ENCODE peak calls at places on chromosomes 3 and 15, in eight cellular contexts. W, L, N, Z, K, A, C and O are unnamed samples.

GRCh38 chr3:44136421-44136820 is 105.3 kb upstream of the TOPAZ1 start:
- DNase-seq in W (no peak), L (no peak), N (peak), Z (no peak), K (no peak), A (no peak), C (peak), O (no peak)

GRCh38 chr15:53534105-53534839 is 225.2 kb downstream of the WDR72 start:
- DNase-seq in W (no peak), L (no peak), N (no peak), Z (no peak), K (no peak), A (no peak), C (no peak), O (no peak)

GRCh38 chr3:64975138-64975537 is 287.3 kb upstream of the ADAMTS9 start:
- DNase-seq in W (no peak), L (no peak), N (no peak), Z (no peak), K (no peak), A (no peak), C (peak), O (no peak)

GRCh38 chr3:120160050-120160449 is 65.8 kb upstream of the GSK3B start:
- DNase-seq in W (peak), L (no peak), N (no peak), Z (no peak), K (peak), A (no peak), C (peak), O (peak)

GRCh38 chr3:65597225-65597951 is 441.3 kb downstream of the MAGI1 start:
- DNase-seq in W (no peak), L (peak), N (peak), Z (no peak), K (no peak), A (peak), C (no peak), O (no peak)

GRCh38 chr3:30253832-30254231 is 352.6 kb upstream of the TGFBR2 start:
- DNase-seq in W (no peak), L (no peak), N (no peak), Z (no peak), K (no peak), A (no peak), C (no peak), O (no peak)

GRCh38 chr3:41893977-41894376 is 67.9 kb downstream of the ULK4 start:
- DNase-seq in W (peak), L (no peak), N (peak), Z (peak), K (no peak), A (no peak), C (peak), O (no peak)

GRCh38 chr3:126469479-126469878 is 6.2 kb downstream of the ZXDC start:
- DNase-seq in W (no peak), L (no peak), N (no peak), Z (no peak), K (no peak), A (no peak), C (no peak), O (no peak)

GRCh38 chr3:52310861-52311566 is 5.1 kb upstream of the DNAH1 start:
- DNase-seq in W (no peak), L (no peak), N (no peak), Z (peak), K (no peak), A (no peak), C (peak), O (no peak)

GRCh38 chr3:113560845-113561623 is 28.7 kb downstream of the SIDT1 start:
- DNase-seq in W (no peak), L (no peak), N (peak), Z (peak), K (no peak), A (no peak), C (no peak), O (no peak)

GRCh38 chr3:36741285-36741684 is 23.1 kb downstream of the DCLK3 start:
- DNase-seq in W (no peak), L (no peak), N (no peak), Z (no peak), K (no peak), A (no peak), C (no peak), O (no peak)

GRCh38 chr3:108060331-108060730 is 30.5 kb downstream of the CD47 start:
- DNase-seq in W (no peak), L (no peak), N (no peak), Z (no peak), K (peak), A (no peak), C (no peak), O (no peak)

GRCh38 chr15:89114974-89115373 is 26.7 kb downstream of the ABHD2 start:
- DNase-seq in W (no peak), L (no peak), N (peak), Z (no peak), K (peak), A (no peak), C (peak), O (no peak)

GRCh38 chr15:73034213-73034612 is 18.1 kb upstream of the NEO1 start:
- DNase-seq in W (no peak), L (no peak), N (no peak), Z (no peak), K (no peak), A (no peak), C (no peak), O (no peak)

GRCh38 chr3:117557008-117557407 is 847.4 kb downstream of the TUSC7 start:
- DNase-seq in W (no peak), L (no peak), N (no peak), Z (no peak), K (no peak), A (no peak), C (no peak), O (no peak)

GRCh38 chr3:185900228-185900627 is 37.6 kb downstream of the TRA2B start:
- DNase-seq in W (peak), L (no peak), N (peak), Z (no peak), K (peak), A (no peak), C (peak), O (no peak)

GRCh38 chr3:108293858-108294257 is 2.5 kb upstream of the HHLA2 start:
- DNase-seq in W (no peak), L (no peak), N (no peak), Z (no peak), K (no peak), A (no peak), C (no peak), O (no peak)

GRCh38 chr15:28969511-28970085 is 83.8 kb downstream of the APBA2 start:
- DNase-seq in W (no peak), L (no peak), N (no peak), Z (no peak), K (no peak), A (no peak), C (no peak), O (no peak)

GRCh38 chr15:96444865-96445264 is 114.4 kb downstream of the NR2F2 start:
- DNase-seq in W (no peak), L (no peak), N (no peak), Z (no peak), K (no peak), A (no peak), C (no peak), O (no peak)

GRCh38 chr3:191094057-191094456 is 105.0 kb upstream of the OSTN start:
- DNase-seq in W (no peak), L (no peak), N (no peak), Z (no peak), K (peak), A (no peak), C (peak), O (no peak)

GRCh38 chr15:45589296-45589695 is 2.1 kb downstream of the BLOC1S6 start:
- DNase-seq in W (no peak), L (no peak), N (no peak), Z (no peak), K (no peak), A (no peak), C (no peak), O (no peak)
- H3K4me3 ChIP-seq in W (no peak), L (no peak), N (no peak), Z (no peak), K (peak), A (no peak), C (no peak), O (peak)

DNA sequence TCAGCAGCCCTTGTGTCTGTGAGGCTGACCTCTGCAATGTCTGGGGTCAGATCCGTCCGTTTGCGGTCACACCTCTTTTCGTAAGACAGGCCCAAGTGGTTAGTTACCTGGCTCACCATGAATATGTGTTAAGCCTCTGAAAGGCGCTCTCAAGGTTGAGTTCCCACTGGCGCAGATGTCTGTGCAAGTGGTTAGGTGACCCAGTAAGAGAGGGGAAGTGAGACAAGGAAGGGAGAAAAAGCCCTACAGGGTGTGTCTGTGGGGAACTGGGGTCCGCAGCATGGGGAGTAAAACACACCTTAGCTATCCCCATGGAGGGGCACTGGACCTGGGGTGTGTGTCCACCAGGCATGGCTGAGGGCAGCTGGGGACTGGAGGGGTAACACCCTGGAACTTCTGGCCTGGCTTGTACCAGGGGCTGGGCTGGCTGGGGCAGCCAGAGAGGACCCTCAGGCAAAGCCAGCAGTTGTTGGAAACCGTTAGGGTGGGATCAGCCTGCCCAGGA is 391.6 kb upstream of the PROK2 start:
- DNase-seq in W (no peak), L (no peak), N (no peak), Z (no peak), K (no peak), A (no peak), C (no peak), O (no peak)
- H3K4me3 ChIP-seq in W (no peak), L (no peak), N (no peak), Z (no peak), K (no peak), A (no peak), C (no peak), O (no peak)

DNA sequence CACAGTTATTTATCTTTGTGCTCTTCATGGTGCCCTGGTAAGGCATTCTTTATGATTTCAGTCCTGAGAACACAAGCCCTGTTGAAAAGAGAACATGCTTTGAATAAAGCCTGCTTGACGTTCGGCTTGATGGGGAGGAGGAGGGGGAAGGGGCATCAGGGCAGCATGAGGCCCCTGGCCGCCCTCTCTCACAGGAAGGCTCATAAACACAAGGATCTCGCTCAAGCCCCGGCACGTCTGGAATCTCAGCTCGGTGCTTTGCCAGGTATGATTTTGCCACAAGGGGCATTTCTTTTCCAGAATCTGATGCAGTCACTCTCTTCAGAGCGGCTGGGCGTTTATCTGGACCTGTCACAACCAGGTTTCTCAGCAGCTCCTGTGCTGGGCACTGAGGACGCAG is 129.4 kb downstream of the DNAJB8 start:
- DNase-seq in W (no peak), L (no peak), N (no peak), Z (no peak), K (no peak), A (no peak), C (no peak), O (no peak)
- H3K4me3 ChIP-seq in W (no peak), L (no peak), N (no peak), Z (no peak), K (no peak), A (no peak), C (no peak), O (no peak)

DNA sequence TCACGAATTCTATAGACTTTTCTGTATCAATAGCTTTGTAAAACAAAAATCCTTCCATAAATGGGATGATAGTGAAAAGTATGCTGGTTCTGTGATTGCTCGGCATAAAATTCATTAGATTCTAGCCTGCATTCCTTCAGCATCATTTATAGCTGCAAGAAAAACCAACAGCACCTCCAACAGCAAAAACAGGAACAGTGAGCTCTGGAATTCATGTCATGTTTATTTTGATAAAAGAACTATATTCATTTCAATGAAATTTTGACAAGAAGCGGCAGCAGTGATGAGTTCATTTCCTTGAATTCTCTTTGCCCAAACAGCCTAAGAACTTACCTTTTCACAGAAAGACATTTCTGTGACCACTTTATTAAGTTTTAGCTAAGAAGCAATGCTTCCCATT is 515.2 kb upstream of the CCDC54 start:
- DNase-seq in W (no peak), L (no peak), N (peak), Z (no peak), K (no peak), A (no peak), C (peak), O (no peak)
- H3K4me3 ChIP-seq in W (no peak), L (no peak), N (no peak), Z (no peak), K (no peak), A (no peak), C (no peak), O (no peak)

GRCh38 chr3:197428117-197428761 is 127.5 kb downstream of the BDH1 start:
- DNase-seq in W (peak), L (peak), N (peak), Z (peak), K (no peak), A (no peak), C (peak), O (no peak)

GRCh38 chr3:197432407-197433127 is 123.2 kb downstream of the BDH1 start:
- DNase-seq in W (no peak), L (no peak), N (no peak), Z (no peak), K (no peak), A (no peak), C (no peak), O (no peak)

GRCh38 chr3:197428961-197429360 is 126.8 kb downstream of the BDH1 start:
- DNase-seq in W (no peak), L (no peak), N (peak), Z (no peak), K (no peak), A (no peak), C (no peak), O (no peak)

GRCh38 chr3:197430961-197431910 is 124.5 kb downstream of the BDH1 start:
- DNase-seq in W (no peak), L (no peak), N (peak), Z (no peak), K (no peak), A (no peak), C (peak), O (no peak)

GRCh38 chr3:197430502-197430901 is 125.3 kb downstream of the BDH1 start:
- DNase-seq in W (no peak), L (no peak), N (no peak), Z (no peak), K (no peak), A (no peak), C (no peak), O (no peak)
- H3K4me3 ChIP-seq in W (no peak), L (no peak), N (no peak), Z (no peak), K (no peak), A (no peak), C (no peak), O (no peak)

DNA sequence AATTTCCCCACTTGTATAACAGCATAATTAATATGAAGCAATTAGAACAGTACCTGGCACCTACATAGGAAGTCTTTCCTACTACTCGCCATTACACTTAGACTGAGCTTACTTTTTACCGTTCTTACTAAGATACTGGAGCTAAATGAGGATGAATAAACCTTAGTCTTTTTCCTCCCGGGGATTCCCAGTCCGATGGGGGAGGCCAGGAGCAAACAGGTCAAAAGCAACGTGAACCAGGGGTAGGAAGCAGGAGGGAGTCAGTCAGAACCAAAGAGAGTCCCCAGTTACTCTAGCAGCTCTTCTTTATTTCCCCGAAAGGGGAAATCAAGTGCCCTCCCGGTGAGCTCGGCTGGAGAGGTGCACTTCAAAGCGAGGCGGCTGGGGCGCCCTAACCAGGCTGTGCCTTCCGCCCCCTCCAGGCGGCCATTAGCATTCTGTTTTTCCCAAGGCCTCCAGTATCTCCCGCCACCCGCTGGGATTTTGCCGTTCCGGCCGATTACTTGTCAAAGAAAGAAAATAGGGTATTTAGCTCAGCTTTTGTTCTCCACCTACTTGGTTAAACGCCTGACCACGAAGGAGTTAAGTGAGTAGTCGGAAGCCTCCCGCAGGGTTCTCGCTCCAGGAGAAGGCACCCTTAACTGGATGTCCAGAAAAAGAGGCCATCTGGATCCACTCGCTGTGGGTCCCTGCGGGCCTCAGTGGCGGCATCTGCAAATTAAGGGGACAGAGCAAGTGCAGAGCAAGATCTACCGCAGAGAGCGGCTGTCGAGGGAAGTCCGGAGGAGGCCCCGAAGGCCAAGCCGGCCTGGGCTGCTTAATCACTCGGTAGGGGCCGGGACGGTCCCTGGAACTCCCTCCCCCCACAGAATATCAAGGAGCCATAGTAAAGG is 6.3 kb upstream of the EOMES start:
- DNase-seq in W (no peak), L (no peak), N (no peak), Z (no peak), K (no peak), A (no peak), C (no peak), O (no peak)
- H3K4me3 ChIP-seq in W (no peak), L (no peak), N (no peak), Z (peak), K (no peak), A (no peak), C (no peak), O (peak)

DNA sequence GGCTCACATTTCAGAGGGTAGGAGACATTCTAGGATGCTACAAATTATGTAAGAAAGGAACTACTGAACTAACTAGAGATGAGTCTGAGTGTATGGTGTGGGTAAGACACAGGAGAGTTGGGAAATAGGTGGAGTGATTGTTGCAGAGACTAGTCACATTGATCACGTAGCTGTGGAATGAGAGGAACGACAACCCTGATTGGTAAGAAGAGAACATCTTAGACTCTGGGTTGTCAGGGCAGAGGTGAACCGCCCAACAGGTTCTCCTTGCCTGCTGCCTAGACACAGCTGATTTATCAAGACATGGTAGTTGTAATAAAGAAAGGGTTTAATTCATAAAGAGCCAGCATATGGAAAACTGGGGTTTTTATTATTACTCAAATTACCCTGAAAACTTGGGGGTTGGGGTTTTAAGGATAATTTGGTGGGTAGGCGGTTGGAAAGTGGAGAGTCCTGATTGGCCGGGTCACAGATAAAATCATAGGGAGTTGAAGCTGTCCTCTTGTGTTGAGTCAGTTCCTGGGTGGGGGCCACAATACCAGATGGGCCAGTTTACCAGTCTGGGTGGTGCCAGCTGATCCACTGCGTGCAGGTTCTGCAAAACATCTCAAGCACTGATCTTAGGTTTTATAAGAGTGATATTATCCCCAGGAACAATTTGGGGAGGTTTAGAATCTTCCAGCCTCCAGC is 5.1 kb upstream of the ZNF662 start:
- DNase-seq in W (no peak), L (no peak), N (no peak), Z (no peak), K (no peak), A (no peak), C (no peak), O (no peak)
- H3K4me3 ChIP-seq in W (no peak), L (no peak), N (no peak), Z (no peak), K (no peak), A (no peak), C (no peak), O (no peak)

DNA sequence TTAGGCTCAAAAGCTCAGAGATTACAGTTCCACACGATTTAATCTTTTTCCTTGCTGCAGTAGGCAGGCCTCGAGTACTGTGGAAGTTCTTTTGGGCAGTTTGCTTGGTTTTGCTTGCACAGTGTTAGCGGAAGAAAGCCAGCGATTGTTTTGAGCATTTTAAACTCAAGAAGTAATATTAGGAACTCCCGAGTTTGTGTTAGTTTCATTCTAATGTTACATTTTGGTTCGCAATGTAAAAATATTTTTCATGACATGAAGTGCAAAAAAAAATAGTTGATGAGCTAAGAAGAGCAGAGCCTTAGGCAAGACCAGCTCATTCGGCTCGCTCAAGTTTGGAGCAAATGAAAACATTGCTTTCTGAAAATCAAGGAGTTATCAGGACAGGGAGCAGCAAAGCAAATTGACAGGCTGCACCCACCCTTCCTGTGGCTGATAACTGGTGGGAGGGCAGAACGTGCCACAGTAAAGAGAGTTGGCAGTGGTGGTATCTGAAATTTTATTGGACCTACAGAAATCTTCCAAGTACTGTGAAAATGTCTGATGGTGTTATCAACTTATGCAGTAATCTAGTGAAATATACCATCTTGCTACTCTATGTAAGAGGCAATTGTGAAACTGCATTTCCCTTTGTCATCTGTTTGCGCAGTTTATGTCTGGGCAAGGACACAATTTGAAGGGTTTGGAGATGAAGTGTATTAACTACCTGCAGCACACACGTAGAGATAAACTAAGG is 1.4 kb downstream of the PLCL2 start:
- DNase-seq in W (no peak), L (no peak), N (peak), Z (no peak), K (no peak), A (no peak), C (peak), O (no peak)
- H3K4me3 ChIP-seq in W (no peak), L (peak), N (peak), Z (peak), K (peak), A (peak), C (peak), O (no peak)